ENCODE peak calls at places on chromosomes 1 and 21, in four cellular contexts. One of them, this sample, is unnamed.

GRCh38 chr1:196723325-196724185 is 51.1 kb upstream of the CFHR3 start:
- DNase-seq in heart left ventricle: peak; percentile 53
- DNase-seq in IMR-90: peak; percentile 23
- DNase-seq in GM23248: peak; percentile 45
- DNase-seq in this sample: no peak

GRCh38 chr1:35554261-35555211 is 2.7 kb downstream of the KIAA0319L start:
- DNase-seq in heart left ventricle: no peak
- DNase-seq in IMR-90: no peak
- DNase-seq in GM23248: no peak
- DNase-seq in this sample: no peak

GRCh38 chr21:41766883-41767605 is at the start of gene RIPK4:
- DNase-seq in heart left ventricle: peak; percentile 66
- DNase-seq in IMR-90: peak; percentile 23
- DNase-seq in GM23248: peak; percentile 80
- DNase-seq in this sample: peak; percentile 85

GRCh38 chr1:151574575-151575529 is 34.7 kb downstream of the TUFT1 start:
- DNase-seq in heart left ventricle: no peak
- DNase-seq in IMR-90: peak; percentile 87
- DNase-seq in GM23248: peak; percentile 96
- DNase-seq in this sample: no peak

GRCh38 chr1:41015894-41016470 is 5.5 kb downstream of the SLFNL1 start:
- DNase-seq in heart left ventricle: no peak
- DNase-seq in IMR-90: no peak
- DNase-seq in GM23248: no peak
- DNase-seq in this sample: no peak

GRCh38 chr1:193926956-193927355 is 740.5 kb upstream of the B3GALT2 start:
- DNase-seq in heart left ventricle: peak; percentile 61
- DNase-seq in IMR-90: no peak
- DNase-seq in GM23248: no peak
- DNase-seq in this sample: no peak

GRCh38 chr1:225772323-225772768 is 5.3 kb upstream of the SRP9 start:
- DNase-seq in heart left ventricle: peak; percentile 81
- DNase-seq in IMR-90: peak; percentile 88
- DNase-seq in GM23248: peak; percentile 94
- DNase-seq in this sample: peak; percentile 87

GRCh38 chr1:40395211-40396175 is 22.0 kb downstream of the SMAP2 start:
- DNase-seq in heart left ventricle: no peak
- DNase-seq in IMR-90: no peak
- DNase-seq in GM23248: no peak
- DNase-seq in this sample: no peak

GRCh38 chr1:44217809-44218410 is 4.6 kb downstream of the DMAP1 start:
- DNase-seq in heart left ventricle: peak; percentile 78
- DNase-seq in IMR-90: peak; percentile 62
- DNase-seq in GM23248: peak; percentile 75
- DNase-seq in this sample: peak; percentile 89

GRCh38 chr1:70044832-70045231 is 160.5 kb downstream of the LRRC40 start:
- DNase-seq in heart left ventricle: no peak
- DNase-seq in IMR-90: peak; percentile 79
- DNase-seq in GM23248: peak; percentile 73
- DNase-seq in this sample: no peak

GRCh38 chr1:154937051-154937987 is 800 bp upstream of the PMVK start:
- DNase-seq in heart left ventricle: peak; percentile 95
- DNase-seq in IMR-90: peak; percentile 97
- DNase-seq in GM23248: peak; percentile 97
- DNase-seq in this sample: peak; percentile 96

GRCh38 chr1:154934358-154934948 is 2.1 kb downstream of the PMVK start:
- DNase-seq in heart left ventricle: no peak
- DNase-seq in IMR-90: no peak
- DNase-seq in GM23248: no peak
- DNase-seq in this sample: no peak

GRCh38 chr1:154936416-154937050 is at the start of gene PMVK:
- DNase-seq in heart left ventricle: peak; percentile 96
- DNase-seq in IMR-90: peak; percentile 95
- DNase-seq in GM23248: peak; percentile 98
- DNase-seq in this sample: peak; percentile 97

GRCh38 chr1:154937988-154938386 is 1.5 kb upstream of the PMVK start:
- DNase-seq in heart left ventricle: no peak
- DNase-seq in IMR-90: no peak
- DNase-seq in GM23248: no peak
- DNase-seq in this sample: peak; percentile 40

DNA sequence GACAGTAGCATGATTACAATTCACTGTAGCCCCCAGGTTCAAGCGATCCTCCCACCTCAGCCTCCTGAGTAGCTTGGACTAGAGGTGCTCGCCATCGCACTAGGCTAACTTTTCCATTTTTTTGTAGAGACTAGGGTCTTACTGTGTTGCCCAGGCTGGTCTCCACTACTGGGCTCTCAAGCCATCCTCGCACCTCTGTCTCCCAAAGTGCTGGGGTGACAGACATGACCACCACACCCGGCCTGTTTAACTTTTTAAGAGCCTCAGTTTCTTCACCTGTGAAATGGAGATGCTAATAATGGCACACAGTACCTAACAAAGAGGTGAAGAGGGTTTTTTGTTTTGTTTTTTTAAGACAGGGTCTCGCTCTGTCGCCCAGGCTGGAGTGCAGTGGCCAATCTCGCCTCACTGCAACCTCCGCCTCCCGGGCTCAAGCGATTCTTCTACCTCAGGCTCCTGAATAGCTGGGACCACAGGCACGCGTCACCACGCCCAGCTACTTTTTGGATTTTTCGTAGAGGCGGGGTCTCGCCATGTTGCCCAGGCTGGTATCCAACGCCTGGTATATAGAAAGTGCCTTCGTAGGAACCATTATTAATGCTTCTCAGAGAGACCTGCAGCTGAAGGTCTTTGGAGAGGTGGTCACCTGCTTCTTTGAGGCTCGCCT is 637 bp downstream of the PMVK start:
- DNase-seq in heart left ventricle: no peak
- DNase-seq in IMR-90: no peak
- DNase-seq in GM23248: no peak
- DNase-seq in this sample: no peak
- H3K27me3 ChIP-seq in heart left ventricle: no peaks in the 10 kb centered on the region
- H3K27me3 ChIP-seq in IMR-90: no peaks in the 10 kb centered on the region
- H3K27me3 ChIP-seq in GM23248: no peaks in the 10 kb centered on the region
- H3K27me3 ChIP-seq in this sample: no peaks in the 10 kb centered on the region

GRCh38 chr21:37039434-37040075 is 33.1 kb downstream of the RIPPLY3 start:
- DNase-seq in heart left ventricle: no peak
- DNase-seq in IMR-90: no peak
- DNase-seq in GM23248: no peak
- DNase-seq in this sample: no peak

GRCh38 chr21:37040212-37040611 is 32.7 kb downstream of the PIGP start:
- DNase-seq in heart left ventricle: no peak
- DNase-seq in IMR-90: no peak
- DNase-seq in GM23248: no peak
- DNase-seq in this sample: no peak

GRCh38 chr21:37044643-37045042 is 28.2 kb downstream of the PIGP start:
- DNase-seq in heart left ventricle: no peak
- DNase-seq in IMR-90: no peak
- DNase-seq in GM23248: no peak
- DNase-seq in this sample: no peak

GRCh38 chr21:37043818-37044217 is 29.1 kb downstream of the PIGP start:
- DNase-seq in heart left ventricle: no peak
- DNase-seq in IMR-90: no peak
- DNase-seq in GM23248: no peak
- DNase-seq in this sample: no peak

DNA sequence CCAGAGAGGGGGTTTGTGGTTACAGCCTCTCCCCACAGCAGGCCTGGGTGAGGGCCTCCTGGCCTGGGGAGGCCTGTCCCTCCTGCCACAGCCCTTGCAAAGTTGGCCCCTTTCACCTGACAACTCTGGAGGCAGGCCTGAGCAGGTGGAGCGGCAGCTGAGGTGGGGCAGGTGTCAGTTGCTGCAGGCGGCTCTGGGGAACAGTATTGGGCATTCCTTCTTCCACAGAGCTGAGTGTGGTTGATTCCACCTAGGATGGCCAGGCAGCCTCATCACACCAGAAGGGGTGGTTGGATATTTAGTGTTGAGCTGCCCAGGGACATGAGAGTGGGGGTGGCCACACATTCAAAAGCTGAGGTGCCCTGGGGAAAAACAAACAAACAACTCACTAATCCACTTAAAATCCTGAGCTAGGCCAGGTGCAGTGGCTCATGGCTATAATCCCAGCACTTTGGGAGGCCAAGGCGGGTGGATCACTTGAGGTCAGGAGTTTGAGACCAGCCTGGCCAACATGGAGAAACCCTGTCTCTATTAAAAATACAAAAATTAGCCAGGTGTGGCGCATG is 31.1 kb downstream of the PIGP start:
- DNase-seq in heart left ventricle: no peak
- DNase-seq in IMR-90: no peak
- DNase-seq in GM23248: no peak
- DNase-seq in this sample: no peak
- H3K4me3 ChIP-seq in heart left ventricle: no peak overlapping the region
- H3K4me3 ChIP-seq in IMR-90: no peak overlapping the region
- H3K4me3 ChIP-seq in GM23248: no peak overlapping the region
- H3K4me3 ChIP-seq in this sample: no peak overlapping the region

GRCh38 chr1:10794724-10795304 is 1.6 kb downstream of the CASZ1 start:
- DNase-seq in heart left ventricle: no peak
- DNase-seq in IMR-90: no peak
- DNase-seq in GM23248: peak; percentile 38
- DNase-seq in this sample: no peak
- H3K27me3 ChIP-seq in heart left ventricle: no peaks in the 10 kb centered on the region
- H3K27me3 ChIP-seq in IMR-90: peaks cover 58% of the 10 kb centered on the region
- H3K27me3 ChIP-seq in GM23248: peaks cover 54% of the 10 kb centered on the region
- H3K27me3 ChIP-seq in this sample: no peaks in the 10 kb centered on the region

GRCh38 chr21:34880401-34880800 is 168.7 kb downstream of the RUNX1 start:
- DNase-seq in heart left ventricle: no peak
- DNase-seq in IMR-90: no peak
- DNase-seq in GM23248: no peak
- DNase-seq in this sample: no peak

GRCh38 chr21:34883501-34884271 is 165.4 kb downstream of the RUNX1 start:
- DNase-seq in heart left ventricle: no peak
- DNase-seq in IMR-90: no peak
- DNase-seq in GM23248: no peak
- DNase-seq in this sample: no peak

GRCh38 chr21:34881421-34881820 is 167.7 kb downstream of the RUNX1 start:
- DNase-seq in heart left ventricle: no peak
- DNase-seq in IMR-90: peak; percentile 84
- DNase-seq in GM23248: peak; percentile 65
- DNase-seq in this sample: no peak

GRCh38 chr21:34882719-34883131 is 166.4 kb downstream of the RUNX1 start:
- DNase-seq in heart left ventricle: no peak
- DNase-seq in IMR-90: no peak
- DNase-seq in GM23248: no peak
- DNase-seq in this sample: no peak

GRCh38 chr21:34881894-34882371 is 167.2 kb downstream of the RUNX1 start:
- DNase-seq in heart left ventricle: no peak
- DNase-seq in IMR-90: peak; percentile 92
- DNase-seq in GM23248: peak; percentile 86
- DNase-seq in this sample: no peak
- H3K4me3 ChIP-seq in heart left ventricle: peak overlapping the region; percentile 65
- H3K4me3 ChIP-seq in IMR-90: peak overlapping the region; percentile 32
- H3K4me3 ChIP-seq in GM23248: peak overlapping the region; percentile 97
- H3K4me3 ChIP-seq in this sample: no peak overlapping the region

GRCh38 chr1:81220614-81221071 is 580.1 kb upstream of the ADGRL2 start:
- DNase-seq in heart left ventricle: no peak
- DNase-seq in IMR-90: no peak
- DNase-seq in GM23248: no peak
- DNase-seq in this sample: no peak

GRCh38 chr1:81221564-81221963 is 579.2 kb upstream of the ADGRL2 start:
- DNase-seq in heart left ventricle: peak; percentile 61
- DNase-seq in IMR-90: no peak
- DNase-seq in GM23248: no peak
- DNase-seq in this sample: no peak

GRCh38 chr1:81213279-81213678 is 587.5 kb upstream of the ADGRL2 start:
- DNase-seq in heart left ventricle: no peak
- DNase-seq in IMR-90: no peak
- DNase-seq in GM23248: no peak
- DNase-seq in this sample: no peak

DNA sequence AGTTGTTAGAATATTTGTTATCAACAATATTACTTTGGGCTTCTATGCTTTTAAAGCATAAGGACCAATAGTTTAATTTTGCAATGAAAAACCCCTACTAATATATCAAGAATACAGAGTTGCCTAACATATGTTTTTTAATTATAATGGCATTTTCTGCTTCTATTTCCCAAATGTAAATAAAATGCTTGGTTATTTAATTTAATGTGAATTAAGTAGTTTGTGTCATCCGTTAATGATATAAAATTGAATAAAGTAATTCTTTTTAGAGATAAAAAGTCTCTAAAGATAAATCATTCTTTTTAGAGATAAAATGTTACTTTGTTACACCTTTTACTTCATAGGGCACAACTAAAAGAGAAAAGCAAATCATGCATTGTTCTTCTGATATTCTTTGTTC is 583.7 kb upstream of the ADGRL2 start:
- DNase-seq in heart left ventricle: no peak
- DNase-seq in IMR-90: no peak
- DNase-seq in GM23248: no peak
- DNase-seq in this sample: no peak
- H3K27me3 ChIP-seq in heart left ventricle: no peaks in the 10 kb centered on the region
- H3K27me3 ChIP-seq in IMR-90: no peaks in the 10 kb centered on the region
- H3K27me3 ChIP-seq in GM23248: no peaks in the 10 kb centered on the region
- H3K27me3 ChIP-seq in this sample: no peaks in the 10 kb centered on the region

DNA sequence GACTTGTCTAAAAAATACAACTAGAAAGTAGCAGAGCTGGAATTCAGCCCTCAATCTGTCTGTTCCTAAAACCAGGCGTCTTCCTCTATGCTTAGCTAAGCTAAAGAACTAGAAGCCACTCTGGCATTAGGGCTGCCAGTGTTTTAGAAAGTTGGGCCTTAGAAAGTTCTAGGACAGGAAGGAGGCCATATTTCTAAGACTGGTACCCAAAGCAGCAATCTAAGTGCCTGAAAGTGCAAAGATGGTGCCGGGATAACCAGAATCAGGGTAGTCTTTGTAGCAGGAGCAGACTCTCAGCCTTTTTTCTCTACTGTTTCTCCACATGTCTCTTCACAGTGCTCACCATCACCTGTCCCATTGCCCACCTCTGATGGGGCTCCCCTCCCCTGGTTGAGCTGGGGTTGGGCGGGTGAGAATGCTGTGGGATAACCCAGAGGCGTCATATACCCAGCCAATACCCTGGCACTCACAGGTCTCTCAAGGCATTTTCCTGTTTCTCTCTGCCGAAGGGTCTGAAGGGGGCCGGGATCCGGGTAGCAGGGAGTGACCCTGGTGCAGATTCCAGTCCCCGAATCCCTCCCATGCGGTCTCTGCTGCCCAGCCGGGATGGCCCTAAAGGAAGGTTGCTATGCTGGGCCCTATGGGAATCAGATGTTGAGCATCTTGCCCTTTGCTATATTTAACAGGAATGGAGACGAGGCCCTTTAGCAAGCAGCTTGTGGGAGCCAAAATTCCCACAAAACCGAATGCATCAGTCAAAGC is 1.1 kb upstream of the RCSD1 start:
- DNase-seq in heart left ventricle: peak; percentile 48
- DNase-seq in IMR-90: no peak
- DNase-seq in GM23248: no peak
- DNase-seq in this sample: no peak
- H3K4me3 ChIP-seq in heart left ventricle: peak overlapping the region; percentile 68
- H3K4me3 ChIP-seq in IMR-90: no peak overlapping the region
- H3K4me3 ChIP-seq in GM23248: no peak overlapping the region
- H3K4me3 ChIP-seq in this sample: no peak overlapping the region

This sample was measured in aorta.